ENCODE peak calls at places on chromosomes 11 and 22, in seven cellular contexts. X is tibial artery, V is amniotic stem cell, C is fibroblast of the aortic adventitia, Z is foreskin fibroblast, E is hepatocyte, A is hepatic stellate cell. Y is an unnamed sample.

GRCh38 chr11:21412652-21413383 is 743.4 kb downstream of the NELL1 start:
- DNase-seq in E (no peak), X (no peak), V (no peak), C (no peak), A (no peak), Z (no peak), Y (no peak)

GRCh38 chr22:49735411-49736311 is 92.0 kb downstream of the BRD1 start:
- DNase-seq in X (peak), V (no peak), E (peak), Z (peak), C (no peak), A (no peak), Y (peak)

GRCh38 chr11:71251159-71251721 is 1.1 kb downstream of the SHANK2 start:
- DNase-seq in E (peak), C (no peak), V (no peak), X (no peak), Z (peak), A (peak), Y (peak)

GRCh38 chr11:502288-503178 is 4.5 kb downstream of the RNH1 start:
- DNase-seq in E (no peak), C (no peak), X (no peak), A (no peak), Z (no peak), V (no peak), Y (no peak)

GRCh38 chr22:23315341-23315917 is 135.1 kb downstream of the BCR start:
- DNase-seq in V (peak), C (peak), A (peak), E (peak), X (peak), Z (peak), Y (peak)

GRCh38 chr22:34973926-34974325 is 92.0 kb upstream of the ISX start:
- DNase-seq in X (no peak), C (no peak), Z (no peak), V (no peak), A (no peak), E (no peak), Y (peak)

GRCh38 chr11:1838426-1839131 is at the start of gene TNNI2:
- DNase-seq in A (no peak), V (no peak), C (no peak), Z (no peak), E (no peak), X (no peak), Y (no peak)

GRCh38 chr22:36160499-36160942 is at the start of gene APOL3:
- DNase-seq in Z (peak), V (no peak), X (peak), E (no peak), A (peak), C (peak), Y (peak)

GRCh38 chr22:44212936-44213335 is 32.2 kb downstream of the PARVG start:
- DNase-seq in E (no peak), V (no peak), A (no peak), Z (no peak), C (no peak), X (no peak), Y (peak)

GRCh38 chr11:106032861-106033260 is 10.8 kb upstream of the MSANTD4 start:
- DNase-seq in A (no peak), V (no peak), X (no peak), Z (no peak), C (no peak), E (no peak), Y (no peak)

Y was measured in AG08395.